ENCODE peak calls at places on chromosomes 4 and X, in four cellular contexts. One of them, this sample, is unnamed.
A peak's percentile ranks its signal among the peaks of the same experiment; 100 is the strongest.

GRCh38 chrX:78384486-78384885 is 57.1 kb upstream of the CYSLTR1 start:
- DNase-seq in AG04450: no peak
- DNase-seq in GM12878: no peak
- DNase-seq in astrocyte: no peak
- DNase-seq in this sample: no peak

GRCh38 chr4:174464949-174465348 is 57.3 kb downstream of the HPGD start:
- DNase-seq in GM12878: no peak
- DNase-seq in AG04450: no peak
- DNase-seq in astrocyte: no peak
- DNase-seq in this sample: no peak

GRCh38 chr4:158172558-158173258 is at the start of gene GASK1B:
- DNase-seq in AG04450: peak; percentile 18
- DNase-seq in astrocyte: peak; percentile 79
- DNase-seq in GM12878: no peak
- DNase-seq in this sample: peak; percentile 56

GRCh38 chrX:132480581-132481203 is 8.1 kb downstream of the MBNL3 start:
- DNase-seq in AG04450: no peak
- DNase-seq in astrocyte: peak; percentile 7
- DNase-seq in GM12878: peak; percentile 55
- DNase-seq in this sample: no peak

GRCh38 chrX:30892591-30892990 is 3.5 kb upstream of the TAB3 start:
- DNase-seq in astrocyte: no peak
- DNase-seq in AG04450: no peak
- DNase-seq in GM12878: no peak
- DNase-seq in this sample: peak; percentile 40

GRCh38 chrX:71464968-71465367 is 67.9 kb upstream of the OGT start:
- DNase-seq in astrocyte: no peak
- DNase-seq in GM12878: no peak
- DNase-seq in AG04450: no peak
- DNase-seq in this sample: no peak

GRCh38 chr4:82201805-82202636 is 171.8 kb downstream of the HNRNPD start:
- DNase-seq in astrocyte: peak; percentile 12
- DNase-seq in AG04450: no peak
- DNase-seq in GM12878: no peak
- DNase-seq in this sample: peak; percentile 57

GRCh38 chr4:18816228-18816891 is 794.8 kb upstream of the LCORL start:
- DNase-seq in AG04450: no peak
- DNase-seq in astrocyte: no peak
- DNase-seq in GM12878: no peak
- DNase-seq in this sample: no peak

GRCh38 chrX:129115104-129115503 is 408.2 kb downstream of the SMARCA1 start:
- DNase-seq in GM12878: no peak
- DNase-seq in AG04450: no peak
- DNase-seq in astrocyte: no peak
- DNase-seq in this sample: peak; percentile 50

GRCh38 chr4:53455766-53456165 is 78.3 kb downstream of the FIP1L1 start:
- DNase-seq in GM12878: no peak
- DNase-seq in AG04450: no peak
- DNase-seq in astrocyte: no peak
- DNase-seq in this sample: peak; percentile 22

GRCh38 chrX:116975517-116975916 is 512.7 kb upstream of the CT83 start:
- DNase-seq in AG04450: no peak
- DNase-seq in GM12878: no peak
- DNase-seq in astrocyte: no peak
- DNase-seq in this sample: no peak

GRCh38 chr4:109011241-109012031 is 248.6 kb upstream of the ETNPPL start:
- DNase-seq in astrocyte: peak; percentile 33
- DNase-seq in AG04450: no peak
- DNase-seq in GM12878: no peak
- DNase-seq in this sample: no peak

GRCh38 chrX:70208479-70208878 is 26.0 kb upstream of the AWAT1 start:
- DNase-seq in AG04450: no peak
- DNase-seq in astrocyte: peak; percentile 23
- DNase-seq in GM12878: no peak
- DNase-seq in this sample: no peak

GRCh38 chr4:42252315-42252714 is 99.9 kb upstream of the BEND4 start:
- DNase-seq in GM12878: no peak
- DNase-seq in AG04450: no peak
- DNase-seq in astrocyte: no peak
- DNase-seq in this sample: no peak

GRCh38 chrX:106728337-106728736 is 1.8 kb downstream of the RNF128 start:
- DNase-seq in GM12878: no peak
- DNase-seq in AG04450: no peak
- DNase-seq in astrocyte: no peak
- DNase-seq in this sample: no peak

GRCh38 chrX:119427024-119427794 is 28.1 kb downstream of the SLC25A43 start:
- DNase-seq in GM12878: peak; percentile 28
- DNase-seq in AG04450: no peak
- DNase-seq in astrocyte: peak; percentile 53
- DNase-seq in this sample: no peak

GRCh38 chr4:22090655-22091350 is 142.2 kb upstream of the KCNIP4 start:
- DNase-seq in AG04450: no peak
- DNase-seq in astrocyte: peak; percentile 42
- DNase-seq in GM12878: no peak
- DNase-seq in this sample: no peak

GRCh38 chr4:4227510-4228355 is 1.0 kb upstream of the OTOP1 start:
- DNase-seq in astrocyte: no peak
- DNase-seq in GM12878: no peak
- DNase-seq in AG04450: no peak
- DNase-seq in this sample: no peak

GRCh38 chr4:165464813-165465381 is 86.1 kb downstream of the CPE start:
- DNase-seq in AG04450: peak; percentile 11
- DNase-seq in GM12878: no peak
- DNase-seq in astrocyte: peak; percentile 30
- DNase-seq in this sample: peak; percentile 19

GRCh38 chr4:61934201-61934600 is 734.1 kb downstream of the ADGRL3 start:
- DNase-seq in AG04450: no peak
- DNase-seq in astrocyte: no peak
- DNase-seq in GM12878: no peak
- DNase-seq in this sample: no peak

GRCh38 chrX:71997320-71997719 is 86.7 kb downstream of the NHSL2 start:
- DNase-seq in GM12878: no peak
- DNase-seq in AG04450: no peak
- DNase-seq in astrocyte: no peak
- DNase-seq in this sample: no peak

GRCh38 chrX:12973561-12974216 is 1.2 kb upstream of the TMSB4X start:
- DNase-seq in astrocyte: no peak
- DNase-seq in AG04450: no peak
- DNase-seq in GM12878: no peak
- DNase-seq in this sample: no peak

DNA sequence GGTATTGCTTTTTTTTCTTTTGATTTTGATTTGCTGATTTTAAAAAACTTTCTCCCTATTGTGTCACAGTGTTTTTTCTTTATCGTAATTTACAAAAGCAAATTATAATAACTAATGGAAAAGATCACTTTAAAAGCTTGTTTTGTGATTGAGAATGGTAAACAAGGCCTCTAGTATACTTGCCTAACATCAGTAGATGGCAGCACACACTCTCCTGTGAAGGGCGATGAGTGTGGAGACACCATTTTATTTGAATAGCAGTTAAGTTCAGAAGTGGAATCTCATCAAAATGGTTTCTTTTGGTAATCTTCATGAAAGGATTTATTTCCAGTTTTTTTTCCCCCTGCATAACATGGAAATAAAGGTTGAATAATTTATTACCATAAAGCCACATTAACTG is 72.3 kb downstream of the PAK3 start:
- DNase-seq in GM12878: no peak
- DNase-seq in astrocyte: no peak
- DNase-seq in AG04450: no peak
- DNase-seq in this sample: no peak
- TF ChIP-seq CTCF in GM12878: peak; percentile 29
- TF ChIP-seq CTCF in astrocyte: no peak
- TF ChIP-seq CTCF in AG04450: no peak
- TF ChIP-seq CTCF in this sample: no peak

DNA sequence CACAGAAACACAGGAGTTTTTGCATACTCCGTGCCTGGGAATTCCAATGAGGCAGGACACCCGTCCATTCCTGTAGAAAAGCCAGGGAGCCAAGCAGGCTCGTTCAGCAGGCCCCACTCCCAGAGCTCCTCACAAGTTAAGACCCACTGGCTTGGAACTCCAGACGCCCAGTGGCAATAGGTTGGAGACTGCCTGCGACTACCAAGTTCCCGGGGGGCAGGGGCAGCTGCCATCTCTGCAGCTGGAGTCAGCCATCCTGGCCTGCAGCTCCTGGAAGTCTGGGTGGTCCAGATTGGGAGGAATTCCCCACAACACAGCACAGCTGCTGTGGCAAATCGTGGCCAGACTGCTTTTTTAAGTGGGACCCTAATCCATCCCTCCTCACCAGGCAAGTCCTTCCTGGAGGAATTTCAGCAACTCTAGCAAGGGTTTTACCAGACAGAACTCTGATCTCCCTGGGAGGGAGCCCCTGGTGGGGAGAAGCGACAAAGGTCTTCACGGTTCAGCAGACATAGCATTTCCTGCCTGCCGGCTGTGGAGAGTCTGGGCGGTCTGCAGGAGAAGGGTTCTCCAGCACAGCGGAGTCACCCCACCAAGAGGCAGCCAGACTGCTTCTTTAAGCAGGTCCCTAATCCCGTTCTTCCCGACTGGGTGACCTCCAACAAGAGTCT is 231.9 kb downstream of the STPG2 start:
- DNase-seq in GM12878: no peak
- DNase-seq in astrocyte: no peak
- DNase-seq in AG04450: no peak
- DNase-seq in this sample: no peak
- TF ChIP-seq CTCF in GM12878: no peak
- TF ChIP-seq CTCF in astrocyte: no peak
- TF ChIP-seq CTCF in AG04450: no peak
- TF ChIP-seq CTCF in this sample: no peak

DNA sequence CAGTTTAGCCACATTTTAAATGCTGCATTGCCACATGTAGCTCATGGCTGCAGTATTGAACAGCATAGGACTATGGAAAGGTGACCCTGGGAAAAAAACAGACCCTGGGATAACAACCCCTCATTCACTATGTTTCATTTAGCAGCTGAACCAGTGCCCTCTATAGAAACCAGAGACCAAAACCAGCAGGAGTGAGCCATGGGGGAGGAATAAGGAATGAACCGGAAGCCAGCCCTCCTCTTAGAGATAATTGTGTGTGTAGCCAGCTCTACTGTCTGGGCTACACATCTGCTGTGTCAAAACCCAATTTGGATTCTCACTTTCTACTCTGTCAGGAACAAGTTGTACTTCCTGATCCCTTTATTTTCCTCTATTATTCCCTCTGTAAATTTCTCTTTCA is 158.5 kb upstream of the S100G start:
- DNase-seq in AG04450: no peak
- DNase-seq in astrocyte: no peak
- DNase-seq in GM12878: no peak
- DNase-seq in this sample: no peak
- TF ChIP-seq CTCF in AG04450: no peak
- TF ChIP-seq CTCF in astrocyte: no peak
- TF ChIP-seq CTCF in GM12878: no peak
- TF ChIP-seq CTCF in this sample: no peak

GRCh38 chr4:7980036-7980435 is 40.4 kb upstream of the AFAP1 start:
- DNase-seq in AG04450: no peak
- DNase-seq in astrocyte: peak; percentile 40
- DNase-seq in GM12878: no peak
- DNase-seq in this sample: no peak
- TF ChIP-seq CTCF in AG04450: no peak
- TF ChIP-seq CTCF in astrocyte: no peak
- TF ChIP-seq CTCF in GM12878: no peak
- TF ChIP-seq CTCF in this sample: no peak

GRCh38 chr4:145623831-145624230 is 4.6 kb downstream of the MMAA start:
- DNase-seq in GM12878: no peak
- DNase-seq in AG04450: no peak
- DNase-seq in astrocyte: peak; percentile 42
- DNase-seq in this sample: no peak

GRCh38 chr4:145614235-145614615 is 5.0 kb upstream of the MMAA start:
- DNase-seq in GM12878: no peak
- DNase-seq in astrocyte: no peak
- DNase-seq in AG04450: no peak
- DNase-seq in this sample: no peak

GRCh38 chr4:145618912-145619638 is at the start of gene MMAA:
- DNase-seq in AG04450: peak; percentile 77
- DNase-seq in GM12878: peak; percentile 75
- DNase-seq in astrocyte: peak; percentile 83
- DNase-seq in this sample: peak; percentile 95

GRCh38 chr4:145618210-145618911 is 824 bp upstream of the MMAA start:
- DNase-seq in AG04450: no peak
- DNase-seq in astrocyte: no peak
- DNase-seq in GM12878: no peak
- DNase-seq in this sample: no peak

DNA sequence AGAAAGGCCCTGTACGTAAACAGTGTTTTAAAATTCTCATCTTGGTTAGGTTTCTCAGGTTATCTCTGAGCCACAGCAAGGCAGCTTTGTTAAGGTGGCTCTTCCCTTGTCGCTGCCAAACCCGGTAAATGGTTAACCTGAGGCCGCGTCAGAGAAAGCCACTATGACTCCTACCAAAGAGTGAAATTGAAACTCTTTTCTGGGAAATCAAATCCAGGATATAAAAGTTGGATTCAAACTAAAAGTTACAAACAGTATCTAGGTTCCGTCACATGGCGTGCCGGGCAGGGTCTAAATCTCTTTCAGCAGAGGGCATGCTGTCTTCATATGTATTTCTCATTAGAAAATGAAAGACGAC is 433 bp downstream of the MMAA start:
- DNase-seq in GM12878: peak; percentile 45
- DNase-seq in astrocyte: peak; percentile 47
- DNase-seq in AG04450: no peak
- DNase-seq in this sample: peak; percentile 72
- TF ChIP-seq CTCF in GM12878: no peak
- TF ChIP-seq CTCF in astrocyte: no peak
- TF ChIP-seq CTCF in AG04450: no peak
- TF ChIP-seq CTCF in this sample: no peak

GRCh38 chr4:60865238-60865637 is 334.9 kb upstream of the ADGRL3 start:
- DNase-seq in astrocyte: no peak
- DNase-seq in GM12878: no peak
- DNase-seq in AG04450: no peak
- DNase-seq in this sample: peak; percentile 11
- TF ChIP-seq CTCF in astrocyte: no peak
- TF ChIP-seq CTCF in GM12878: no peak
- TF ChIP-seq CTCF in AG04450: no peak
- TF ChIP-seq CTCF in this sample: no peak

GRCh38 chrX:65866146-65866545 is 173.7 kb downstream of the VSIG4 start:
- DNase-seq in AG04450: no peak
- DNase-seq in GM12878: peak; percentile 55
- DNase-seq in astrocyte: no peak
- DNase-seq in this sample: no peak

GRCh38 chrX:65874110-65874509 is 165.8 kb downstream of the VSIG4 start:
- DNase-seq in astrocyte: no peak
- DNase-seq in GM12878: no peak
- DNase-seq in AG04450: no peak
- DNase-seq in this sample: no peak

GRCh38 chrX:65874765-65875164 is 165.1 kb downstream of the VSIG4 start:
- DNase-seq in GM12878: no peak
- DNase-seq in astrocyte: no peak
- DNase-seq in AG04450: no peak
- DNase-seq in this sample: no peak

GRCh38 chrX:65866762-65867161 is 173.1 kb downstream of the VSIG4 start:
- DNase-seq in astrocyte: no peak
- DNase-seq in AG04450: no peak
- DNase-seq in GM12878: no peak
- DNase-seq in this sample: no peak

GRCh38 chrX:65871671-65872311 is 168.1 kb downstream of the VSIG4 start:
- DNase-seq in GM12878: peak; percentile 50
- DNase-seq in AG04450: no peak
- DNase-seq in astrocyte: no peak
- DNase-seq in this sample: peak; percentile 31
- TF ChIP-seq CTCF in GM12878: no peak
- TF ChIP-seq CTCF in AG04450: no peak
- TF ChIP-seq CTCF in astrocyte: no peak
- TF ChIP-seq CTCF in this sample: peak; percentile 8

This sample was measured in Caco-2.